ENCODE peak calls at places on chromosomes 16 and 17, in nine cellular contexts. One of them, this sample, is unnamed.

GRCh38 chr16:14629612-14629918 is 495 bp downstream of the PARN start:
- DNase-seq in lower leg skin: peak; percentile 36
- DNase-seq in heart right ventricle: no peak
- DNase-seq in lung: no peak
- DNase-seq in A549: no peak
- DNase-seq in choroid plexus epithelial cell: no peak
- DNase-seq in Panc1: no peak
- DNase-seq in transverse colon: no peak
- DNase-seq in coronary artery: no peak
- DNase-seq in this sample: no peak

GRCh38 chr17:81294512-81295030 is 536 bp downstream of the SLC38A10 start:
- DNase-seq in lower leg skin: no peak
- DNase-seq in heart right ventricle: peak; percentile 53
- DNase-seq in lung: no peak
- DNase-seq in A549: no peak
- DNase-seq in choroid plexus epithelial cell: no peak
- DNase-seq in Panc1: no peak
- DNase-seq in transverse colon: peak; percentile 51
- DNase-seq in coronary artery: no peak
- DNase-seq in this sample: no peak

GRCh38 chr16:13378151-13378550 is 476.8 kb downstream of the SHISA9 start:
- DNase-seq in lower leg skin: no peak
- DNase-seq in heart right ventricle: no peak
- DNase-seq in lung: no peak
- DNase-seq in A549: no peak
- DNase-seq in choroid plexus epithelial cell: no peak
- DNase-seq in Panc1: no peak
- DNase-seq in transverse colon: no peak
- DNase-seq in coronary artery: no peak
- DNase-seq in this sample: no peak

GRCh38 chr17:15269690-15270089 is 4.6 kb upstream of the PMP22 start:
- DNase-seq in lower leg skin: no peak
- DNase-seq in heart right ventricle: no peak
- DNase-seq in lung: no peak
- DNase-seq in A549: no peak
- DNase-seq in choroid plexus epithelial cell: no peak
- DNase-seq in Panc1: no peak
- DNase-seq in transverse colon: no peak
- DNase-seq in coronary artery: no peak
- DNase-seq in this sample: no peak

GRCh38 chr16:67967956-67968439 is 439 bp downstream of the SLC12A4 start:
- DNase-seq in lower leg skin: no peak
- DNase-seq in heart right ventricle: peak; percentile 68
- DNase-seq in lung: no peak
- DNase-seq in A549: no peak
- DNase-seq in choroid plexus epithelial cell: peak; percentile 28
- DNase-seq in Panc1: no peak
- DNase-seq in transverse colon: peak; percentile 44
- DNase-seq in coronary artery: no peak
- DNase-seq in this sample: no peak

GRCh38 chr17:44317545-44317944 is 7.1 kb downstream of the SLC25A39 start:
- DNase-seq in lower leg skin: no peak
- DNase-seq in heart right ventricle: no peak
- DNase-seq in lung: no peak
- DNase-seq in A549: no peak
- DNase-seq in choroid plexus epithelial cell: no peak
- DNase-seq in Panc1: no peak
- DNase-seq in transverse colon: no peak
- DNase-seq in coronary artery: no peak
- DNase-seq in this sample: no peak

GRCh38 chr16:81885976-81886586 is 107.0 kb downstream of the PLCG2 start:
- DNase-seq in lower leg skin: no peak
- DNase-seq in heart right ventricle: no peak
- DNase-seq in lung: no peak
- DNase-seq in A549: peak; percentile 47
- DNase-seq in choroid plexus epithelial cell: peak; percentile 61
- DNase-seq in Panc1: no peak
- DNase-seq in transverse colon: no peak
- DNase-seq in coronary artery: no peak
- DNase-seq in this sample: no peak

GRCh38 chr17:49815761-49816281 is 27.3 kb downstream of the KAT7 start:
- DNase-seq in lower leg skin: no peak
- DNase-seq in heart right ventricle: no peak
- DNase-seq in lung: no peak
- DNase-seq in A549: no peak
- DNase-seq in choroid plexus epithelial cell: no peak
- DNase-seq in Panc1: no peak
- DNase-seq in transverse colon: no peak
- DNase-seq in coronary artery: no peak
- DNase-seq in this sample: no peak

GRCh38 chr17:41891135-41892065 is 26.2 kb upstream of the KLHL11 start:
- DNase-seq in lower leg skin: no peak
- DNase-seq in heart right ventricle: no peak
- DNase-seq in lung: no peak
- DNase-seq in A549: no peak
- DNase-seq in choroid plexus epithelial cell: no peak
- DNase-seq in Panc1: peak; percentile 5
- DNase-seq in transverse colon: no peak
- DNase-seq in coronary artery: no peak
- DNase-seq in this sample: no peak

GRCh38 chr16:89720859-89721643 is at the start of the genes VPS9D1 and ZNF276:
- DNase-seq in lower leg skin: peak; percentile 66
- DNase-seq in heart right ventricle: peak; percentile 88
- DNase-seq in lung: peak; percentile 82
- DNase-seq in A549: peak; percentile 85
- DNase-seq in choroid plexus epithelial cell: peak; percentile 80
- DNase-seq in Panc1: no peak
- DNase-seq in transverse colon: peak; percentile 88
- DNase-seq in coronary artery: peak; percentile 84
- DNase-seq in this sample: peak; percentile 74

GRCh38 chr17:75816693-75817092 is 27.5 kb downstream of the UNC13D start:
- DNase-seq in lower leg skin: no peak
- DNase-seq in heart right ventricle: no peak
- DNase-seq in lung: no peak
- DNase-seq in A549: no peak
- DNase-seq in choroid plexus epithelial cell: no peak
- DNase-seq in Panc1: no peak
- DNase-seq in transverse colon: no peak
- DNase-seq in coronary artery: no peak
- DNase-seq in this sample: no peak

GRCh38 chr17:6231465-6231864 is 161.3 kb downstream of the WSCD1 start:
- DNase-seq in lower leg skin: no peak
- DNase-seq in heart right ventricle: no peak
- DNase-seq in lung: no peak
- DNase-seq in A549: no peak
- DNase-seq in choroid plexus epithelial cell: no peak
- DNase-seq in Panc1: no peak
- DNase-seq in transverse colon: no peak
- DNase-seq in coronary artery: no peak
- DNase-seq in this sample: no peak

GRCh38 chr17:81508639-81509047 is 4.0 kb downstream of the ACTG1 start:
- DNase-seq in lower leg skin: no peak
- DNase-seq in heart right ventricle: no peak
- DNase-seq in lung: no peak
- DNase-seq in A549: peak; percentile 76
- DNase-seq in choroid plexus epithelial cell: peak; percentile 47
- DNase-seq in Panc1: no peak
- DNase-seq in transverse colon: no peak
- DNase-seq in coronary artery: peak; percentile 68
- DNase-seq in this sample: no peak

GRCh38 chr17:40065041-40065770 is 2.4 kb downstream of the THRA start:
- DNase-seq in lower leg skin: no peak
- DNase-seq in heart right ventricle: no peak
- DNase-seq in lung: no peak
- DNase-seq in A549: peak; percentile 52
- DNase-seq in choroid plexus epithelial cell: peak; percentile 54
- DNase-seq in Panc1: no peak
- DNase-seq in transverse colon: no peak
- DNase-seq in coronary artery: no peak
- DNase-seq in this sample: no peak

GRCh38 chr17:35390663-35391062 is 17.2 kb upstream of the SLFN11 start:
- DNase-seq in lower leg skin: no peak
- DNase-seq in heart right ventricle: no peak
- DNase-seq in lung: no peak
- DNase-seq in A549: no peak
- DNase-seq in choroid plexus epithelial cell: peak; percentile 15
- DNase-seq in Panc1: no peak
- DNase-seq in transverse colon: no peak
- DNase-seq in coronary artery: no peak
- DNase-seq in this sample: no peak

GRCh38 chr16:57000271-57001025 is 11.1 kb downstream of the NLRC5 start:
- DNase-seq in lower leg skin: peak; percentile 58
- DNase-seq in heart right ventricle: peak; percentile 68
- DNase-seq in lung: no peak
- DNase-seq in A549: peak; percentile 61
- DNase-seq in choroid plexus epithelial cell: peak; percentile 62
- DNase-seq in Panc1: peak; percentile 46
- DNase-seq in transverse colon: peak; percentile 36
- DNase-seq in coronary artery: peak; percentile 87
- DNase-seq in this sample: peak; percentile 77

GRCh38 chr17:5975651-5976050 is 94.5 kb upstream of the WSCD1 start:
- DNase-seq in lower leg skin: no peak
- DNase-seq in heart right ventricle: no peak
- DNase-seq in lung: no peak
- DNase-seq in A549: no peak
- DNase-seq in choroid plexus epithelial cell: no peak
- DNase-seq in Panc1: no peak
- DNase-seq in transverse colon: no peak
- DNase-seq in coronary artery: peak; percentile 11
- DNase-seq in this sample: no peak

GRCh38 chr16:85057212-85057889 is 29.8 kb downstream of the KIAA0513 start:
- DNase-seq in lower leg skin: no peak
- DNase-seq in heart right ventricle: no peak
- DNase-seq in lung: no peak
- DNase-seq in A549: peak; percentile 33
- DNase-seq in choroid plexus epithelial cell: no peak
- DNase-seq in Panc1: no peak
- DNase-seq in transverse colon: no peak
- DNase-seq in coronary artery: no peak
- DNase-seq in this sample: no peak
- TF ChIP-seq CTCF in lower leg skin: no peak
- TF ChIP-seq CTCF in heart right ventricle: peak; percentile 27
- TF ChIP-seq CTCF in lung: no peak
- TF ChIP-seq CTCF in A549: no peak
- TF ChIP-seq CTCF in choroid plexus epithelial cell: peak; percentile 47
- TF ChIP-seq CTCF in Panc1: no peak
- TF ChIP-seq CTCF in transverse colon: peak; percentile 32
- TF ChIP-seq CTCF in coronary artery: no peak
- TF ChIP-seq CTCF in this sample: no peak

DNA sequence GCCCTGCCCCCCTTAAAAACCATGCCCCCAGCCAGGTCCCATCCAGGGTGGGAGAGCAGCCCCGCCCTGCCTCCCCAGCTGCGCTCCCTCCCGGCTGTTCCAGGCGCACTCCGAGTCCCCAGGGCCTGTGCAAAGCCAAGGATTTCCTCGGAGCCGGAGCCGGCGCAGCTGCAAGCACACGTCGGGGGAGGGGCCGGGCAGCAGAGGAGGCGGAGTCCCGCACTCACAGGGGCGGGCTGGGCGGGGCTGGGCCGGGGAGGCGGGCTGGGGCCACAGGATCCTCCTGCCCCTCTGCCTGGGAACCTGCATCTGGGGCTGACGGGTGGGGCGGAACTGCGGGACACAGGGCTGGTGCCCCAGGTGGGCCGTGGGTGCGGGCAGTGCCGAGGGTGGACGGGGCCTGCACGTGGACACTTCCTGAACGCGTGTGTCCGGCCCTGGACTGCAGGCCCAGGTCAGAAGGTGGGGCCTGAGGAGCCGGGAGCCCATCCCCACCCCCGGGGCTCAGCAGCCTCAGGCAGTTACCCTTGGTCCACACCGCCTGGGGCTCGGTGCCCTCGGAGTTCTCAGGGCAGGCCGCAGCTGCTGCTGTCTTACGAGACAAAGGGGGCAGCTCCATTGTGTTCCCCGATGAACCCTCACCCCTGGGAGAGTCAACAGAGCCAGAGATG is 24.0 kb upstream of the SSTR5 start:
- DNase-seq in lower leg skin: no peak
- DNase-seq in heart right ventricle: peak; percentile 80
- DNase-seq in lung: no peak
- DNase-seq in A549: peak; percentile 68
- DNase-seq in choroid plexus epithelial cell: peak; percentile 54
- DNase-seq in Panc1: no peak
- DNase-seq in transverse colon: peak; percentile 14
- DNase-seq in coronary artery: no peak
- DNase-seq in this sample: no peak
- TF ChIP-seq CTCF in lower leg skin: no peak
- TF ChIP-seq CTCF in heart right ventricle: no peak
- TF ChIP-seq CTCF in lung: no peak
- TF ChIP-seq CTCF in A549: no peak
- TF ChIP-seq CTCF in choroid plexus epithelial cell: no peak
- TF ChIP-seq CTCF in Panc1: no peak
- TF ChIP-seq CTCF in transverse colon: no peak
- TF ChIP-seq CTCF in coronary artery: no peak
- TF ChIP-seq CTCF in this sample: no peak

GRCh38 chr16:12095275-12096161 is 119.0 kb downstream of the SNX29 start:
- DNase-seq in lower leg skin: peak; percentile 40
- DNase-seq in heart right ventricle: peak; percentile 69
- DNase-seq in lung: peak; percentile 64
- DNase-seq in A549: peak; percentile 41
- DNase-seq in choroid plexus epithelial cell: peak; percentile 74
- DNase-seq in Panc1: no peak
- DNase-seq in transverse colon: peak; percentile 70
- DNase-seq in coronary artery: no peak
- DNase-seq in this sample: peak; percentile 35
- TF ChIP-seq CTCF in lower leg skin: peak; percentile 43
- TF ChIP-seq CTCF in heart right ventricle: peak; percentile 94
- TF ChIP-seq CTCF in lung: peak; percentile 67
- TF ChIP-seq CTCF in A549: peak; percentile 94
- TF ChIP-seq CTCF in choroid plexus epithelial cell: peak; percentile 95
- TF ChIP-seq CTCF in Panc1: peak; percentile 94
- TF ChIP-seq CTCF in transverse colon: peak; percentile 93
- TF ChIP-seq CTCF in coronary artery: peak; percentile 86
- TF ChIP-seq CTCF in this sample: peak; percentile 84

GRCh38 chr17:51733166-51733565 is 425.3 kb downstream of the CA10 start:
- DNase-seq in lower leg skin: no peak
- DNase-seq in heart right ventricle: no peak
- DNase-seq in lung: no peak
- DNase-seq in A549: no peak
- DNase-seq in choroid plexus epithelial cell: no peak
- DNase-seq in Panc1: no peak
- DNase-seq in transverse colon: no peak
- DNase-seq in coronary artery: no peak
- DNase-seq in this sample: no peak

GRCh38 chr17:51731941-51732722 is 426.4 kb downstream of the CA10 start:
- DNase-seq in lower leg skin: no peak
- DNase-seq in heart right ventricle: no peak
- DNase-seq in lung: no peak
- DNase-seq in A549: no peak
- DNase-seq in choroid plexus epithelial cell: no peak
- DNase-seq in Panc1: no peak
- DNase-seq in transverse colon: no peak
- DNase-seq in coronary artery: no peak
- DNase-seq in this sample: no peak

GRCh38 chr17:51734976-51735375 is 423.5 kb downstream of the CA10 start:
- DNase-seq in lower leg skin: no peak
- DNase-seq in heart right ventricle: no peak
- DNase-seq in lung: no peak
- DNase-seq in A549: no peak
- DNase-seq in choroid plexus epithelial cell: no peak
- DNase-seq in Panc1: no peak
- DNase-seq in transverse colon: no peak
- DNase-seq in coronary artery: no peak
- DNase-seq in this sample: no peak

GRCh38 chr17:51739245-51739886 is 419.1 kb downstream of the CA10 start:
- DNase-seq in lower leg skin: no peak
- DNase-seq in heart right ventricle: no peak
- DNase-seq in lung: no peak
- DNase-seq in A549: no peak
- DNase-seq in choroid plexus epithelial cell: no peak
- DNase-seq in Panc1: no peak
- DNase-seq in transverse colon: no peak
- DNase-seq in coronary artery: no peak
- DNase-seq in this sample: no peak

GRCh38 chr17:51734462-51734861 is 424.1 kb downstream of the CA10 start:
- DNase-seq in lower leg skin: no peak
- DNase-seq in heart right ventricle: peak; percentile 23
- DNase-seq in lung: no peak
- DNase-seq in A549: no peak
- DNase-seq in choroid plexus epithelial cell: no peak
- DNase-seq in Panc1: no peak
- DNase-seq in transverse colon: no peak
- DNase-seq in coronary artery: no peak
- DNase-seq in this sample: no peak
- TF ChIP-seq CTCF in lower leg skin: no peak
- TF ChIP-seq CTCF in heart right ventricle: peak; percentile 59
- TF ChIP-seq CTCF in lung: no peak
- TF ChIP-seq CTCF in A549: no peak
- TF ChIP-seq CTCF in choroid plexus epithelial cell: peak; percentile 12
- TF ChIP-seq CTCF in Panc1: peak; percentile 53
- TF ChIP-seq CTCF in transverse colon: peak; percentile 8
- TF ChIP-seq CTCF in coronary artery: no peak
- TF ChIP-seq CTCF in this sample: no peak